ENCODE peak calls at places on chromosome 9, in nine cellular contexts. Q is heart left ventricle, C is Karpas-422, Z is right atrium auricular region, W is dorsolateral prefrontal cortex, Y is pancreas, F is lung, K is right lobe of liver, B is thoracic aorta. P is an unnamed sample.

GRCh38 chr9:81414836-81415235 is 274.5 kb downstream of the TLE1 start:
- DNase-seq in Q (no peak), C (no peak), Z (no peak), W (no peak), Y (no peak), F (no peak), K (no peak), B (no peak), P (no peak)

GRCh38 chr9:75027187-75028107 is 646 bp downstream of the CARNMT1 start:
- DNase-seq in Q (peak), C (peak), Z (peak), W (peak), Y (peak), F (peak), K (peak), B (peak), P (peak)

GRCh38 chr9:764105-764524 is 77.4 kb upstream of the DMRT1 start:
- DNase-seq in Q (peak), C (peak), Z (peak), W (peak), Y (peak), F (peak), K (peak), B (no peak), P (no peak)

GRCh38 chr9:8685846-8686245 is 886.3 kb upstream of the DMAC1 start:
- DNase-seq in Q (no peak), C (no peak), Z (no peak), W (no peak), Y (no peak), F (no peak), K (no peak), B (no peak), P (no peak)

GRCh38 chr9:133103183-133103986 is 17.7 kb downstream of the RALGDS start:
- DNase-seq in Q (peak), C (peak), Z (no peak), W (peak), Y (peak), F (peak), K (peak), B (no peak), P (peak)

GRCh38 chr9:7097785-7098420 is 340.1 kb downstream of the KDM4C start:
- DNase-seq in Q (no peak), C (no peak), Z (no peak), W (no peak), Y (no peak), F (no peak), K (no peak), B (no peak), P (no peak)

GRCh38 chr9:93677061-93677571 is 100.7 kb downstream of the PHF2 start:
- DNase-seq in Q (peak), C (no peak), Z (peak), W (peak), Y (peak), F (no peak), K (peak), B (no peak), P (peak)

GRCh38 chr9:99436636-99437035 is 214.6 kb downstream of the SEC61B start:
- DNase-seq in Q (no peak), C (no peak), Z (no peak), W (no peak), Y (no peak), F (no peak), K (no peak), B (no peak), P (no peak)

GRCh38 chr9:36064448-36065037 is 27.8 kb downstream of the RECK start:
- DNase-seq in Q (no peak), C (no peak), Z (no peak), W (no peak), Y (no peak), F (no peak), K (no peak), B (no peak), P (no peak)

GRCh38 chr9:7862170-7862569 is 62.6 kb upstream of the DMAC1 start:
- DNase-seq in Q (no peak), C (no peak), Z (no peak), W (no peak), Y (no peak), F (no peak), K (no peak), B (no peak), P (no peak)

GRCh38 chr9:36855443-36856315 is 178.4 kb downstream of the PAX5 start:
- DNase-seq in Q (no peak), C (peak), Z (no peak), W (no peak), Y (no peak), F (no peak), K (no peak), B (no peak), P (no peak)

GRCh38 chr9:15755660-15756059 is 202.8 kb downstream of the CCDC171 start:
- DNase-seq in Q (no peak), C (no peak), Z (no peak), W (no peak), Y (no peak), F (no peak), K (no peak), B (no peak), P (no peak)

GRCh38 chr9:106286249-106286648 is 576.7 kb upstream of the ZNF462 start:
- DNase-seq in Q (no peak), C (peak), Z (no peak), W (no peak), Y (no peak), F (no peak), K (no peak), B (no peak), P (no peak)

GRCh38 chr9:112378441-112379176 is 1.3 kb upstream of the HSDL2 start:
- DNase-seq in Q (peak), C (no peak), Z (no peak), W (no peak), Y (peak), F (no peak), K (peak), B (no peak), P (no peak)

DNA sequence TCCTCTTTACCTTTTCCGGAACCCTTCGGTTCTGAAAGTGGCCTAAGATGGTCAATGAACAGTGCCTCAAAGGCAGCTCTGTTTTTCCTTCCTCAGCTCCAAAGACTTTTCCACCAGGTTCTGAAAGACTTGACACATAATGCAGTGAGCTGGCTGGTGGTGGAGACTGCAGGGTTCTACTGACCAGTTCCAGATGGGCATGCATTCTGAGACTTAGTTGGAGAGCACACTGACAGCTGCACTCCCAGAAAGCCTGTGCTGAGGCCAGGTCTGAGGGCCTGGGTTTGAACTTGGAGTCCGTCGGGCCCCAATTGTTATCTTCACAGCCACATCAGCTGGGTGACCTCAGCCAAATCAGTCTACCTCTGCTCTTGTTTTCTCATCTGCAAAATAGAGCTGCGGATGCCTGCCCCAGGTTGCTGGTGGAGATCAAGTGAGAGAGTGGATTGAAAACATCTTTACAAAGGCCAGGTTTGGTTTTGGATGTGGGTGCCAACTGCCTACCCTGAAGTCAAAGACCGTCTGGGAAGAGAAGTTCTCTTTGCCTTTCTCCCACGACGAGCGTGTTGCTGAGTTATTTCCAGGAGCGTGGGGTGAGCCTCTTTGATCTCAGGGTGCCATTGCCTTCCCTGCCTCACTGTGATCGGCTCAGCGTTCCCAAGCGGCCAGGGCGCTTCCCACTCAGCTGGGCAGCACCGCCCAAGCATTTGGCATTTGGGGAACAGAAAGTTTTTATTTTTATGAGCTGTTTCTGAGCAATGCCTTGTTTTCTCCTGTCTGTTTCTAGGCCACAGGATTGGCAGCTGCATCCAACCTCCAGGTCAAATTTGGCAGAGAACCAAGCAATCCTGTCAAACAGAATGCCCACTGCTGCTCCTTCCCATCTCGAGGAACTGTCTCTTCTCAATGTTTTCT is 54.9 kb downstream of the RAD23B start:
- DNase-seq in Q (no peak), C (no peak), Z (no peak), W (no peak), Y (no peak), F (no peak), K (no peak), B (no peak), P (no peak)
- H3K27ac ChIP-seq in Q (no peak), C (no peak), Z (no peak), W (peak), Y (no peak), F (no peak), K (no peak), B (no peak), P (no peak)

GRCh38 chr9:4113711-4114110 is 186.2 kb downstream of the GLIS3 start:
- DNase-seq in Q (no peak), C (no peak), Z (no peak), W (no peak), Y (no peak), F (no peak), K (no peak), B (no peak), P (no peak)

GRCh38 chr9:4110562-4110961 is 189.3 kb downstream of the GLIS3 start:
- DNase-seq in Q (no peak), C (no peak), Z (no peak), W (no peak), Y (no peak), F (no peak), K (no peak), B (no peak), P (no peak)

GRCh38 chr9:4108708-4109444 is 191.0 kb downstream of the GLIS3 start:
- DNase-seq in Q (no peak), C (no peak), Z (no peak), W (no peak), Y (no peak), F (no peak), K (no peak), B (no peak), P (no peak)

GRCh38 chr9:4114569-4115505 is 185.0 kb downstream of the GLIS3 start:
- DNase-seq in Q (no peak), C (no peak), Z (no peak), W (no peak), Y (no peak), F (no peak), K (no peak), B (no peak), P (no peak)

GRCh38 chr9:4111233-4112000 is 188.5 kb downstream of the GLIS3 start:
- DNase-seq in Q (no peak), C (no peak), Z (no peak), W (no peak), Y (no peak), F (no peak), K (no peak), B (no peak), P (no peak)
- H3K4me3 ChIP-seq in Q (no peak), C (no peak), Z (no peak), W (no peak), Y (no peak), F (no peak), K (no peak), B (peak), P (peak)

DNA sequence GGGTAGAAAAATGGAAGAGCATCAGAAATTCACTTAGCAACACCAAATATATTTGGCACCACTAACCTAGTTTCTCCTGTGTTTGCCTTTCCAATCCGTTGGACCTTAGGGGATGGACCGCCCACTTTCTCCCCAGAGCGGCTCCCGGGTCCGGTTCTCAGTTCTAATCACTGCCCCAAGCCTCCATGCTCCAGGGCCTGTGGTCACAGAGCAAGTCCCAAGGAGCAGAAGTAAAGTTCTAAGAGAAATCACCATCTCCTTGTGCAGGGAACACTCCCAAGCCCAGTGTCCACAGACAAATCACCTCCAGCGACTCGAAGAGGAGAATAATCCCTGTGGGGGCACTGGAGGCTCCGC is 728 bp upstream of the SLC1A1 start:
- DNase-seq in Q (no peak), C (no peak), Z (no peak), W (no peak), Y (no peak), F (no peak), K (peak), B (no peak), P (no peak)
- H3K27ac ChIP-seq in Q (peak), C (no peak), Z (peak), W (peak), Y (no peak), F (no peak), K (peak), B (peak), P (peak)

GRCh38 chr9:130419521-130420035 is 25.2 kb upstream of the ASS1 start:
- DNase-seq in Q (no peak), C (no peak), Z (no peak), W (no peak), Y (no peak), F (no peak), K (no peak), B (no peak), P (no peak)

GRCh38 chr9:130423272-130423671 is 21.5 kb upstream of the ASS1 start:
- DNase-seq in Q (peak), C (no peak), Z (no peak), W (no peak), Y (no peak), F (no peak), K (no peak), B (no peak), P (no peak)

GRCh38 chr9:130422546-130422945 is 22.2 kb upstream of the ASS1 start:
- DNase-seq in Q (no peak), C (no peak), Z (no peak), W (no peak), Y (no peak), F (no peak), K (no peak), B (no peak), P (no peak)

GRCh38 chr9:130421802-130422276 is 22.9 kb upstream of the ASS1 start:
- DNase-seq in Q (no peak), C (no peak), Z (no peak), W (no peak), Y (no peak), F (no peak), K (no peak), B (no peak), P (no peak)

DNA sequence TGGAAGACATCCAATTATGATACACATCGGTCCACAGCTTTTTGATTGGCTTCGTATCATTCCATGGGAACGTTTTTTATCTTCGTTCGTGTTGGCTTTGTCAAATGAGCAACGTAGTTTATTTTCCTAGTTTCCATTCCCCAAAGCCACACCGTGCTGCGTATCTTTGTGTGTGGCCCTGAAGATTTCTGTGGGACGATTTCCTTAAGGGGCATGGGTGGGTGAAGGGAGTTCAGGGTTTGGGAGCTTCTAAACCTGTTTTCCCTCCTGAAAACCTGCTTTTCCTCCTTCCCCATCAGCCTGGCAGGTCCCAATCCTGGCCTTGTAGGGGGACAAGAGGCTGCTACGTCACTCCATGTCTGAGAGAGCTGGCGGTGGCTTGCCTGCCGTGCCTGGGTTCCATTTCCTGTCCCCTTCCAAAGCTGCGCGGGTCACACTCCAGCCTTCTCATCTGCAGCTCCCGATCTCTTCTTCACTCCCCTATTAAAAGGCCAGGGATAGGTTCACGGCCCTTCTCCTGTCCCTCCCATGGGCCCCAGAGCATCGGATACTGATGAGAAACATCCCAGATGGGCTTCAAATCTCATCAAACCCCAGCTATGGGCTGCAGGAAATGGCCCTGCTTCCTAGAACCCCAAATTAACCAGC is 23.5 kb upstream of the ASS1 start:
- DNase-seq in Q (no peak), C (no peak), Z (no peak), W (no peak), Y (no peak), F (no peak), K (no peak), B (no peak), P (no peak)
- H3K4me3 ChIP-seq in Q (no peak), C (no peak), Z (no peak), W (no peak), Y (no peak), F (no peak), K (no peak), B (no peak), P (no peak)

DNA sequence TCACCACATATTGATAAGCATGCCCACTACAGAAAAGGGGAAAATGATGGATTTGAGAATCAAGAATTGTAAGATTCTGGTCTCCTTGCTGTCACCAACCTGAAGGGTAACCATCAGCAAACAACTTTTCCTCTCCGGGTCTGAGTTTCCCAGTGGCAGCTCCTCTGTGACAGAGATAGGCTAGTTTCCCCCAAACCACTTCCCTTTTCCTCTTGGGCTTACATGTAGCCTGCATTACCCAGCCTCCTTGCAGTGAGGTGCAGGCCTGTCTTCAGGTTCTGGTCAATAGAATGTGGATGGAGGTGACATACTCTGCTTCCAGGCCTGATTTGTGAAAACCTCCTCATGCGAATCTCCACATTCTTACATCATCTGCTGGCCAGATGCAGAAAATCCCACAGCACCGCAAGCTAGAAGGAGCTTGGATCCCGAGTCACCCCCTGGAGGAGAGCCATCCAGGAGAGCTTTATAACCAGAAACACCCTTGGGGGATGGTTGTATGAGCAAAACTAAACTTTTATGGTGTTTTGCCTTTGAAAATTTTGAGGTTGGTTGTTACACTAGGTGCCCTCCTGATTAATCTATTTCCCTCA is 206.1 kb downstream of the RGS3 start:
- DNase-seq in Q (no peak), C (no peak), Z (no peak), W (no peak), Y (no peak), F (no peak), K (no peak), B (no peak), P (no peak)
- H3K27ac ChIP-seq in Q (no peak), C (no peak), Z (no peak), W (no peak), Y (no peak), F (no peak), K (no peak), B (no peak), P (no peak)

GRCh38 chr9:82761911-82762310 is 301.0 kb downstream of the RASEF start:
- DNase-seq in Q (no peak), C (no peak), Z (no peak), W (no peak), Y (no peak), F (no peak), K (no peak), B (no peak), P (no peak)
- H3K4me3 ChIP-seq in Q (no peak), C (no peak), Z (no peak), W (no peak), Y (no peak), F (no peak), K (no peak), B (no peak), P (no peak)

DNA sequence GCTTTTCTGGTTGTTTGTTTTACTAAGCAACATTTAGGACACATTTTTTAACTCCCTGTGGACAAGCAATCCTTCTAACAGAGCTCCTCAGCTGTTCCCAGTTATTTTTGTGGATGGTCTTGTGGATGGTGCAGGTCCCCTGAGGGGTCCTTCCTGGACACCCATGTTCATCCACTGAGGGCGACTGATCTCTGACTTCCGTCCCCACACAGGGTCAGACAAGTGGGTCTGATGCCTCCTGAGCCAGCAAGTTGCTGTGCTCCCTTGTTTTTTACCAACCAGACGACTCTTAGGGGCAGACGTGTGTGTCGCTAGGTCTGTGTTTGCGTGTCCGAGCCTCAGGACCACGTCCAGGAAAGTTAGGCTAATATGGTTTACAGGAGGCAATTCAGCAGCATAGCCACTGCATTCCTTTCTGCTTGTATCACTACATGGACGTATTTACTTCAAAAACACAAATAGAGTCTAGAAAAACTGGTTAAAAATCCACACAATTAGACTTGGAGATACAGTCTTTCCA is 65.0 kb upstream of the ECM2 start:
- DNase-seq in Q (peak), C (no peak), Z (no peak), W (no peak), Y (no peak), F (no peak), K (no peak), B (no peak), P (peak)
- H3K27ac ChIP-seq in Q (peak), C (no peak), Z (peak), W (no peak), Y (no peak), F (no peak), K (no peak), B (peak), P (peak)

DNA sequence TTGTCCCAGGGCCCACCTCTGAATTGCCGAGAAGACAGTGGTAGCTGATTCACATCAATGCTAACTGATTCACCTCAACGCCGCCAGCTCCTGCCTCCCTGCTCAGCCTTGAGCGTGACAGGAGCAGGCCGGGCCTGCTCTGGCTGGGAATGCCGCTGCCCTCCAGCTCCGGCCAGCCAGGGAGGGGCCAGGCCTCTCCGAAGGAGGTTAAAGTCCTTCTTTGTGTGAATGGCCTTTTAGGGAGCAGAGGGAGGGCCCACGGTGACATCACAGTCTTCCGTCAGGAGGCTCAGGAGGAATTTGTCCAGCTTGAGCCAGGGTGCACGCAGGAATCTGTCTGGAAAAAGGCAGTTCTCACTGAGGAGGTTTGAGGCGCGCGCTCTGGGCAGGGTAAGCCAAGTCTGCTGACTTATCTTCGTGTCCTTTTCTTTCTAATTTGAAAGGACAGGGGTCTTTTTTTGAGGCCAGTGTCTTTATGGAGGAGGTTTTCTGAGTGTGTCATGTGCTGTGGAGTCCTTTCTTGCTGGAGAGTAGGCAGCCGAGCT is 82.7 kb downstream of the C9orf152 start:
- DNase-seq in Q (peak), C (no peak), Z (peak), W (no peak), Y (peak), F (peak), K (peak), B (peak), P (peak)
- H3K4me3 ChIP-seq in Q (peak), C (no peak), Z (peak), W (peak), Y (no peak), F (peak), K (no peak), B (peak), P (peak)

P was measured in coronary artery.